ENCODE peak calls at places on chromosomes 3 and 15, in four cellular contexts. I is left ventricle myocardium inferior, P is pulmonary artery endothelial cell, Q is HFFc6. M is an unnamed sample.

GRCh38 chr3:118818386-118818785 is 216.3 kb downstream of the IGSF11 start:
- DNase-seq in I (no peak), P (no peak), Q (peak), M (no peak)

GRCh38 chr3:113829576-113830354 is 8.8 kb upstream of the GRAMD1C start:
- DNase-seq in I (no peak), P (no peak), Q (no peak), M (no peak)

GRCh38 chr3:104943931-104944330 is 422.8 kb upstream of the ALCAM start:
- DNase-seq in I (no peak), P (no peak), Q (no peak), M (no peak)

GRCh38 chr15:54345301-54345700 is 367.1 kb downstream of the UNC13C start:
- DNase-seq in I (no peak), P (no peak), Q (no peak), M (no peak)

GRCh38 chr15:61888074-61888780 is 172.0 kb downstream of the VPS13C start:
- DNase-seq in I (no peak), P (no peak), Q (no peak), M (no peak)

GRCh38 chr3:186319988-186320387 is 42.0 kb downstream of the DGKG start:
- DNase-seq in I (no peak), P (no peak), Q (no peak), M (no peak)

GRCh38 chr15:35548435-35548834 is 2.5 kb upstream of the DPH6 start:
- DNase-seq in I (no peak), P (no peak), Q (no peak), M (peak)

GRCh38 chr3:4411236-4411635 is 55.8 kb downstream of the SUMF1 start:
- DNase-seq in I (no peak), P (no peak), Q (no peak), M (no peak)

GRCh38 chr15:90294601-90295269 is 29.3 kb downstream of the NGRN start:
- DNase-seq in I (no peak), P (no peak), Q (no peak), M (no peak)

GRCh38 chr3:9935966-9936365 is 2.3 kb downstream of the CRELD1 start:
- DNase-seq in I (no peak), P (no peak), Q (no peak), M (no peak)

GRCh38 chr3:52507359-52507758 is 12.2 kb downstream of the STAB1 start:
- DNase-seq in I (no peak), P (no peak), Q (peak), M (no peak)

GRCh38 chr15:35958021-35958420 is 412.1 kb upstream of the DPH6 start:
- DNase-seq in I (no peak), P (no peak), Q (no peak), M (no peak)

GRCh38 chr3:16601539-16602005 is 3.7 kb downstream of the DAZL start:
- DNase-seq in I (no peak), P (no peak), Q (no peak), M (no peak)

GRCh38 chr3:33645060-33645841 is 72.8 kb downstream of the CLASP2 start:
- DNase-seq in I (no peak), P (no peak), Q (no peak), M (peak)

GRCh38 chr15:96331942-96332853 is 1.7 kb downstream of the NR2F2 start:
- DNase-seq in I (no peak), P (no peak), Q (no peak), M (no peak)

GRCh38 chr3:24067483-24067882 is 122.4 kb downstream of the NR1D2 start:
- DNase-seq in I (no peak), P (no peak), Q (no peak), M (no peak)

GRCh38 chr15:94930441-94930840 is 699.1 kb downstream of the MCTP2 start:
- DNase-seq in I (no peak), P (no peak), Q (no peak), M (no peak)

GRCh38 chr3:173401369-173401768 is 3.8 kb downstream of the NLGN1 start:
- DNase-seq in I (no peak), P (no peak), Q (no peak), M (no peak)

GRCh38 chr15:79310985-79311900 is at the start of gene TMED3:
- DNase-seq in I (peak), P (peak), Q (peak), M (peak)

M was measured in iPS-NIHi11.